ENCODE peak calls at places on chromosomes 7 and 10, in nine cellular contexts. N is lung; G is osteoblast; J is CD8-positive, alpha-beta memory T cell; W is fibroblast of lung; Y is CD8-positive, alpha-beta T cell; T is OCI-LY7; S is PC-3; C is CD4-positive, CD25-positive, alpha-beta regulatory T cell. L is an unnamed sample.
A peak's percentile ranks its signal among the peaks of the same experiment; 100 is the strongest.

GRCh38 chr7:111198255-111198654 is 107.3 kb downstream of the LRRN3 start:
- DNase-seq in N (no peak), G (peak; percentile 86), J (no peak), W (peak; percentile 100), Y (no peak), T (no peak), S (peak; percentile 96), C (no peak), L (peak; percentile 99)

GRCh38 chr7:29839302-29839701 is 33.0 kb downstream of the WIPF3 start:
- DNase-seq in N (no peak), G (peak; percentile 75), J (no peak), W (peak; percentile 77), Y (no peak), T (no peak), S (no peak), C (no peak), L (peak; percentile 4)

GRCh38 chr7:17020250-17020649 is 138.5 kb upstream of the AGR3 start:
- DNase-seq in N (no peak), G (no peak), J (no peak), W (no peak), Y (no peak), T (no peak), S (no peak), C (no peak), L (no peak)

GRCh38 chr7:152857272-152857671 is 97.7 kb downstream of the ACTR3B start:
- DNase-seq in N (no peak), G (no peak), J (no peak), W (no peak), Y (no peak), T (no peak), S (peak; percentile 8), C (no peak), L (no peak)

GRCh38 chr7:150356265-150356897 is 12.2 kb upstream of the REPIN1 start:
- DNase-seq in N (no peak), G (peak; percentile 72), J (peak; percentile 45), W (peak; percentile 61), Y (no peak), T (peak; percentile 60), S (peak; percentile 47), C (peak; percentile 53), L (no peak)

GRCh38 chr10:125823663-125824251 is 411 bp downstream of the BCCIP start:
- DNase-seq in N (no peak), G (peak; percentile 62), J (no peak), W (peak; percentile 3), Y (no peak), T (peak; percentile 23), S (no peak), C (peak; percentile 21), L (peak; percentile 4)

GRCh38 chr7:116601426-116601825 is 70.6 kb upstream of the MET start:
- DNase-seq in N (no peak), G (no peak), J (no peak), W (no peak), Y (no peak), T (no peak), S (no peak), C (no peak), L (no peak)

GRCh38 chr7:102917436-102918353 is 4.9 kb downstream of the LRRC17 start:
- DNase-seq in N (no peak), G (no peak), J (no peak), W (no peak), Y (no peak), T (no peak), S (peak; percentile 5), C (no peak), L (no peak)

GRCh38 chr10:63145782-63146181 is 12.7 kb downstream of the NRBF2 start:
- DNase-seq in N (no peak), G (peak; percentile 68), J (no peak), W (peak; percentile 39), Y (no peak), T (no peak), S (no peak), C (no peak), L (no peak)

GRCh38 chr7:24199978-24200377 is 84.0 kb upstream of the NPY start:
- DNase-seq in N (no peak), G (no peak), J (peak; percentile 11), W (no peak), Y (no peak), T (no peak), S (no peak), C (peak; percentile 43), L (no peak)

GRCh38 chr10:79070091-79070610 is 1.4 kb downstream of the ZMIZ1 start:
- DNase-seq in N (no peak), G (peak; percentile 94), J (peak; percentile 4), W (peak; percentile 54), Y (no peak), T (no peak), S (peak; percentile 63), C (no peak), L (no peak)

GRCh38 chr7:122166708-122167107 is 22.7 kb upstream of the AASS start:
- DNase-seq in N (no peak), G (peak; percentile 26), J (no peak), W (peak; percentile 64), Y (no peak), T (no peak), S (peak; percentile 64), C (no peak), L (peak; percentile 48)

GRCh38 chr10:10891437-10891836 is 126.2 kb upstream of the CELF2 start:
- DNase-seq in N (no peak), G (peak; percentile 38), J (no peak), W (peak; percentile 80), Y (no peak), T (no peak), S (no peak), C (no peak), L (no peak)

GRCh38 chr7:157475095-157475494 is 138.3 kb downstream of the DNAJB6 start:
- DNase-seq in N (no peak), G (no peak), J (no peak), W (no peak), Y (no peak), T (no peak), S (no peak), C (no peak), L (no peak)
- H3K9me3 ChIP-seq in N (peaks cover 7% of the 10 kb centered on the region), G (peaks cover 2% of the 10 kb centered on the region), J (peaks cover 14% of the 10 kb centered on the region), W (no peaks in the 10 kb centered on the region), Y (no peaks in the 10 kb centered on the region), T (peaks cover 15% of the 10 kb centered on the region), S (peaks cover 13% of the 10 kb centered on the region), C (peaks cover 10% of the 10 kb centered on the region), L (peaks cover 16% of the 10 kb centered on the region)

DNA sequence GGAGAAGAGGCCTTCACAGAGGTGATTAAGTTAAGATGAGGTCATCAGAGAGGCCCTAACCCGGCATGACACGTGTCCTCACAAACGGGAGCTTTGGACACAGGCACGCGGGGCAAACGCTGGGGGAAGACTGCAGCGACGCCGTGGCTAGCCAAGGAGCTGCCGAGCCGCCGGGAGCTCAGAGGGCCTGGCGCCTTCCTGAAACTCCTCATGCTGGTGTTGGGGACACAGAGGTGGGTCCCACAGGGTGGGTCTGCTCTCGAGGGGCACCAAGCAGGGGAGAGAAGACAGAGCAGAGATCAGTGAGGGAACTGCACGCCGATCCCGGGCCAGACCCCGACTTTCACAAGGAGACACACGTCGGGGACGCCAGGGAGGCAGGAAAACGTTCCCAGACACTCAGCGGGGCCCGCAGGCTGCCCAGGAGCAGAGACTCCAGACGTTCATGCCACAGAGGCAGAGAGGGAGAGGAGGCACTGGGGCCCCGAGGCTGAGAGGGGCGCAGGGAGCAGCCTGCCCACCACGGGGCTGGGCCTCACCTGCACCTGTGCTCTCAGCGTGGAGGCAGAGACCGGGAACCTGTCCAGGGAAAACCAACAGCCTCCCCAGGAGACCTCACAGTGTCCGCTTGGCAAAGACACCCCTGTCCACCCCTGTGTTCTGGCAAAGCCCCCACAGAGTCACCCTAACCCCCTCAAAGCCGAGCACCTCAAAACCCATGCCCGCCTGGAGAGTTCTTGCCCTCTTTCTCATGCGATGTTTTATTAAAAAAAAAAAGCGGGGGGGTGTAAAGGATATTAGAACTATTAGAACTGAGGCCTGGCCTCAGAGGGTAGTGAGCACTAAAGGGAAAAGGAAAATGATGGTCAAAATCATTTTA is 103.8 kb downstream of the PDGFA start:
- DNase-seq in N (no peak), G (peak; percentile 83), J (no peak), W (no peak), Y (no peak), T (no peak), S (no peak), C (no peak), L (no peak)
- H3K9me3 ChIP-seq in N (peaks cover 17% of the 10 kb centered on the region), G (peaks cover 9% of the 10 kb centered on the region), J (peaks cover 5% of the 10 kb centered on the region), W (no peaks in the 10 kb centered on the region), Y (peaks cover 4% of the 10 kb centered on the region), T (no peaks in the 10 kb centered on the region), S (no peaks in the 10 kb centered on the region), C (no peaks in the 10 kb centered on the region), L (peaks cover 16% of the 10 kb centered on the region)

GRCh38 chr10:3987142-3987974 is 202.3 kb upstream of the KLF6 start:
- DNase-seq in N (no peak), G (peak; percentile 66), J (no peak), W (no peak), Y (no peak), T (no peak), S (no peak), C (no peak), L (no peak)

GRCh38 chr10:3990307-3990706 is 205.3 kb upstream of the KLF6 start:
- DNase-seq in N (no peak), G (no peak), J (no peak), W (no peak), Y (no peak), T (no peak), S (no peak), C (no peak), L (no peak)

GRCh38 chr10:3981300-3981699 is 196.3 kb upstream of the KLF6 start:
- DNase-seq in N (no peak), G (no peak), J (no peak), W (no peak), Y (no peak), T (no peak), S (no peak), C (no peak), L (no peak)

GRCh38 chr10:3982746-3983442 is 197.9 kb upstream of the KLF6 start:
- DNase-seq in N (no peak), G (no peak), J (no peak), W (no peak), Y (no peak), T (no peak), S (no peak), C (no peak), L (no peak)

DNA sequence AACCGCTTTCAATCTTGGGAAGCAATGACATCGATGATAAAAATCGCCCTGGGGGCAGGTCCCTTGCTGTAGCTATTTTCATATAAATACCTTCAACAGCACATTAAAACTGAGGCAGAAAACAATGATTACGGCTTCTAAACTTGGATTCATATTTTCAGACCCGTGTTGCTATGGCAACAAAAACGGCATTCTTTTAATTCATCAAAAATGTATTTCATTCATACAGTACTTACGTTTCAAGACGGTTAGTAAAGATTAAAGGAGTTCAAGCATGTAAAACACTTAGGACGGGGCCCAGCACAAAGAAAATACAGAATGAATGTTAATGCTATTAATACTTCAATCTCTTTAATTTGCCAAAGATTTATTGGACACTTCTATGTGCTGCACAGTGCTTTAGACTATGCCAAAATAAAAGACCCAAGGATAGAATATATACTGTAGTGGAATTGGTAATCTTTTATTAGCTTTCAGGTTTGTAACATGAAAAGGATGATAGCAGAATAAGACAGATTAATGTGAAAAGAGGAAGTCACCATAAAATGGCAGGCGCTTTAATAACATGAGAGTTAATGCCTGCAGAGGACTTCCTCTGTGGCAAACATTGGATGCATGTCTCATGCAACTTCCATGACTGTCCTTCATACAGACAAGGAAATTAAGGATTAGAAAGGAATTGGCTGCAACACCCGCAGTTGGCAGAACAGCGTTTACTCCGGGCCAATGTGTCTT is 201.6 kb upstream of the KLF6 start:
- DNase-seq in N (no peak), G (no peak), J (no peak), W (no peak), Y (no peak), T (peak; percentile 5), S (no peak), C (no peak), L (no peak)
- H3K9me3 ChIP-seq in N (no peaks in the 10 kb centered on the region), G (no peaks in the 10 kb centered on the region), J (peaks cover 4% of the 10 kb centered on the region), W (no peaks in the 10 kb centered on the region), Y (no peaks in the 10 kb centered on the region), T (no peaks in the 10 kb centered on the region), S (no peaks in the 10 kb centered on the region), C (peaks cover 4% of the 10 kb centered on the region), L (no peaks in the 10 kb centered on the region)

GRCh38 chr7:259191-259505 is 30.8 kb upstream of the FOXL3 start:
- DNase-seq in N (no peak), G (peak; percentile 45), J (no peak), W (no peak), Y (no peak), T (no peak), S (no peak), C (no peak), L (no peak)
- H3K9me3 ChIP-seq in N (peaks cover 13% of the 10 kb centered on the region), G (peaks cover 5% of the 10 kb centered on the region), J (no peaks in the 10 kb centered on the region), W (peaks cover 4% of the 10 kb centered on the region), Y (no peaks in the 10 kb centered on the region), T (peaks cover 22% of the 10 kb centered on the region), S (peaks cover 8% of the 10 kb centered on the region), C (no peaks in the 10 kb centered on the region), L (peaks cover 21% of the 10 kb centered on the region)